ENCODE peak calls at places on chromosomes 6 and 20, in six cellular contexts. K, E, I, D, W and Q are unnamed samples.

GRCh38 chr6:1606533-1607235 is 3.0 kb upstream of the FOXC1 start:
- DNase-seq in K (no peak), E (no peak), I (no peak), D (no peak), W (no peak), Q (no peak)

GRCh38 chr20:57435498-57436222 is 44.5 kb downstream of the RBM38 start:
- DNase-seq in K (peak; percentile 14), E (peak; percentile 86), I (no peak), D (no peak), W (peak; percentile 94), Q (peak; percentile 69)

GRCh38 chr20:48889155-48889790 is 32.2 kb upstream of the ARFGEF2 start:
- DNase-seq in K (no peak), E (no peak), I (no peak), D (no peak), W (no peak), Q (no peak)

GRCh38 chr6:125942677-125943527 is 13.7 kb upstream of the HINT3 start:
- DNase-seq in K (no peak), E (no peak), I (no peak), D (no peak), W (no peak), Q (no peak)

GRCh38 chr20:63055575-63056235 is 48.9 kb upstream of the BHLHE23 start:
- DNase-seq in K (no peak), E (no peak), I (no peak), D (no peak), W (no peak), Q (no peak)

GRCh38 chr6:34146801-34147592 is 1.1 kb upstream of the GRM4 start:
- DNase-seq in K (no peak), E (no peak), I (no peak), D (no peak), W (no peak), Q (no peak)

GRCh38 chr6:89458720-89459119 is 25.8 kb downstream of the ANKRD6 start:
- DNase-seq in K (no peak), E (no peak), I (no peak), D (no peak), W (no peak), Q (no peak)

GRCh38 chr6:108027594-108027993 is 46.9 kb downstream of the OSTM1 start:
- DNase-seq in K (no peak), E (no peak), I (no peak), D (no peak), W (no peak), Q (no peak)